ENCODE peak calls at places on chromosomes 5 and 9, in six cellular contexts. P is T1000; W is cardiac fibroblast; R is foreskin fibroblast; H is astrocyte of the spinal cord; O is stimulated activated CD8-positive, alpha-beta memory T cell treated with anti-CD3 and anti-CD28 coated beads, Interleukin-7, amount 100 ng/mL, for 4 hours. X is an unnamed sample.

GRCh38 chr9:133111461-133112360 is 9.3 kb downstream of the RALGDS start:
- DNase-seq in P (no peak), W (no peak), R (no peak), H (no peak), O (no peak), X (no peak)

GRCh38 chr5:154473581-154474266 is 4.3 kb downstream of the HAND1 start:
- DNase-seq in P (no peak), W (no peak), R (no peak), H (no peak), O (no peak), X (no peak)

GRCh38 chr9:123048748-123049147 is 15.3 kb downstream of the GPR21 start:
- DNase-seq in P (no peak), W (peak), R (peak), H (no peak), O (no peak), X (peak)

GRCh38 chr9:126513159-126514036 is 100.3 kb upstream of the LMX1B start:
- DNase-seq in P (no peak), W (no peak), R (no peak), H (no peak), O (no peak), X (no peak)

GRCh38 chr5:6517494-6517893 is 68.8 kb downstream of the UBE2QL1 start:
- DNase-seq in P (no peak), W (no peak), R (no peak), H (no peak), O (no peak), X (no peak)

GRCh38 chr5:84218546-84218945 is 166.1 kb downstream of the EDIL3 start:
- DNase-seq in P (peak), W (no peak), R (no peak), H (no peak), O (no peak), X (no peak)

GRCh38 chr5:137148128-137148527 is 351.0 kb downstream of the SPOCK1 start:
- DNase-seq in P (no peak), W (no peak), R (no peak), H (peak), O (no peak), X (no peak)

GRCh38 chr5:148820778-148821395 is 5.5 kb upstream of the ADRB2 start:
- DNase-seq in P (no peak), W (peak), R (no peak), H (peak), O (no peak), X (no peak)

GRCh38 chr9:88092699-88093359 is 45.4 kb downstream of the SPATA31C2 start:
- DNase-seq in P (no peak), W (peak), R (no peak), H (no peak), O (no peak), X (no peak)

GRCh38 chr9:94950040-94950732 is 223.7 kb downstream of the AOPEP start:
- DNase-seq in P (no peak), W (no peak), R (no peak), H (no peak), O (no peak), X (no peak)

GRCh38 chr5:116573279-116573616 is 1.4 kb downstream of the SEMA6A start:
- DNase-seq in P (no peak), W (no peak), R (no peak), H (no peak), O (no peak), X (no peak)

GRCh38 chr9:8095531-8096223 is 296.1 kb upstream of the DMAC1 start:
- DNase-seq in P (no peak), W (no peak), R (no peak), H (no peak), O (no peak), X (no peak)

GRCh38 chr9:20564650-20565049 is 57.6 kb downstream of the MLLT3 start:
- DNase-seq in P (no peak), W (no peak), R (no peak), H (no peak), O (no peak), X (no peak)

GRCh38 chr9:98593354-98594253 is 115.1 kb downstream of the GABBR2 start:
- DNase-seq in P (no peak), W (no peak), R (no peak), H (no peak), O (no peak), X (no peak)

GRCh38 chr9:37229882-37230482 is 109.6 kb downstream of the ZCCHC7 start:
- DNase-seq in P (no peak), W (peak), R (no peak), H (no peak), O (no peak), X (no peak)

GRCh38 chr9:20242767-20243166 is 379.5 kb downstream of the MLLT3 start:
- DNase-seq in P (no peak), W (no peak), R (no peak), H (no peak), O (no peak), X (no peak)

GRCh38 chr9:1732670-1733069 is 282.5 kb upstream of the SMARCA2 start:
- DNase-seq in P (no peak), W (no peak), R (no peak), H (no peak), O (no peak), X (no peak)

GRCh38 chr9:87464110-87464991 is 33.3 kb upstream of the DAPK1 start:
- DNase-seq in P (no peak), W (peak), R (no peak), H (no peak), O (no peak), X (peak)

GRCh38 chr5:126857472-126858410 is 80.8 kb downstream of the LMNB1 start:
- DNase-seq in P (no peak), W (no peak), R (no peak), H (peak), O (no peak), X (no peak)

GRCh38 chr9:22053178-22053577 is 44.1 kb upstream of the CDKN2B start:
- DNase-seq in P (no peak), W (peak), R (no peak), H (no peak), O (no peak), X (no peak)

GRCh38 chr5:132250547-132250946 is 6.9 kb upstream of the PDLIM4 start:
- DNase-seq in P (no peak), W (no peak), R (no peak), H (no peak), O (no peak), X (no peak)

GRCh38 chr5:111697881-111698757 is 58.9 kb downstream of the NREP start:
- DNase-seq in P (no peak), W (peak), R (peak), H (peak), O (no peak), X (no peak)

GRCh38 chr9:114317665-114318357 is 5.1 kb upstream of the ORM1 start:
- DNase-seq in P (no peak), W (peak), R (no peak), H (peak), O (no peak), X (peak)

GRCh38 chr5:179271821-179272325 is 73.4 kb downstream of the ADAMTS2 start:
- DNase-seq in P (no peak), W (no peak), R (no peak), H (no peak), O (no peak), X (no peak)

GRCh38 chr5:151675225-151675955 is 11.3 kb downstream of the SPARC start:
- DNase-seq in P (no peak), W (peak), R (peak), H (no peak), O (no peak), X (no peak)

GRCh38 chr9:127792417-127793031 is 6.7 kb downstream of the CDK9 start:
- DNase-seq in P (no peak), W (no peak), R (no peak), H (no peak), O (no peak), X (no peak)

GRCh38 chr5:159100022-159100927 is 559 bp upstream of the EBF1 start:
- DNase-seq in P (peak), W (peak), R (peak), H (peak), O (peak), X (peak)

GRCh38 chr5:102794047-102794446 is 38.9 kb downstream of the PAM start:
- DNase-seq in P (no peak), W (no peak), R (no peak), H (no peak), O (no peak), X (no peak)

GRCh38 chr5:1897816-1898450 is 15.2 kb upstream of the IRX4 start:
- DNase-seq in P (no peak), W (no peak), R (no peak), H (no peak), O (no peak), X (no peak)

GRCh38 chr5:66171349-66172344 is 27.5 kb downstream of the SREK1 start:
- DNase-seq in P (no peak), W (peak), R (peak), H (peak), O (peak), X (peak)

GRCh38 chr5:150126199-150126920 is 29.3 kb downstream of the PDGFRB start:
- DNase-seq in P (no peak), W (no peak), R (no peak), H (no peak), O (no peak), X (no peak)

GRCh38 chr5:130280528-130281217 is 376.4 kb downstream of the CHSY3 start:
- DNase-seq in P (no peak), W (no peak), R (no peak), H (no peak), O (no peak), X (no peak)

GRCh38 chr5:82849885-82850284 is 227.3 kb downstream of the TMEM167A start:
- DNase-seq in P (no peak), W (no peak), R (no peak), H (no peak), O (no peak), X (no peak)

GRCh38 chr5:2207966-2208544 is 325.3 kb upstream of the IRX4 start:
- DNase-seq in P (no peak), W (no peak), R (no peak), H (no peak), O (no peak), X (no peak)

GRCh38 chr5:150053231-150053626 is 33.1 kb downstream of the CSF1R start:
- DNase-seq in P (no peak), W (peak), R (peak), H (peak), O (no peak), X (no peak)

GRCh38 chr5:170131235-170131634 is 25.5 kb downstream of the FOXI1 start:
- DNase-seq in P (no peak), W (no peak), R (no peak), H (no peak), O (no peak), X (no peak)

GRCh38 chr5:135189024-135189423 is 155.0 kb upstream of the PITX1 start:
- DNase-seq in P (no peak), W (no peak), R (no peak), H (no peak), O (no peak), X (no peak)

X was measured in GM04503.